ENCODE peak calls at places on chromosomes 12 and 14, in five cellular contexts. R, Q, Z, T and I are unnamed samples.

GRCh38 chr12:59780605-59781135 is 184.8 kb downstream of the SLC16A7 start:
- DNase-seq in T (peak), Z (no peak), R (no peak), Q (no peak), I (no peak)

GRCh38 chr14:77051101-77051500 is 22.6 kb upstream of the IRF2BPL start:
- DNase-seq in T (no peak), Z (no peak), Q (no peak), R (no peak), I (no peak)

GRCh38 chr14:77760381-77761204 is at the start of gene SNW1:
- DNase-seq in T (peak), Z (peak), R (peak), Q (peak), I (peak)

GRCh38 chr14:68549966-68550705 is 242.7 kb downstream of the ZFP36L1 start:
- DNase-seq in R (no peak), T (no peak), Z (no peak), Q (no peak), I (no peak)

GRCh38 chr12:90548595-90548994 is 406.4 kb downstream of the CCER1 start:
- DNase-seq in R (no peak), Z (no peak), T (no peak), Q (no peak), I (no peak)

GRCh38 chr12:53334822-53335221 is 1.3 kb downstream of the SP7 start:
- DNase-seq in Q (no peak), Z (no peak), R (no peak), T (no peak), I (no peak)

GRCh38 chr12:91663331-91663998 is 480.8 kb upstream of the DCN start:
- DNase-seq in Z (peak), T (no peak), R (no peak), Q (no peak), I (no peak)

GRCh38 chr12:70040141-70040540 is 203.1 kb upstream of the CNOT2 start:
- DNase-seq in R (no peak), T (no peak), Z (no peak), Q (no peak), I (no peak)

GRCh38 chr14:38143651-38144505 is 63.8 kb upstream of the SSTR1 start:
- DNase-seq in T (no peak), R (peak), Z (no peak), Q (no peak), I (no peak)

GRCh38 chr14:102821252-102821651 is 44.0 kb downstream of the TRAF3 start:
- DNase-seq in Z (no peak), T (no peak), R (no peak), Q (no peak), I (no peak)

GRCh38 chr14:22767323-22767589 is 768 bp downstream of the OXA1L start:
- DNase-seq in T (no peak), Z (no peak), R (no peak), Q (no peak), I (no peak)

GRCh38 chr14:34161351-34162169 is 210.7 kb upstream of the EGLN3 start:
- DNase-seq in T (no peak), R (no peak), Z (no peak), Q (no peak), I (no peak)

GRCh38 chr12:114751712-114752111 is 67.7 kb upstream of the TBX3 start:
- DNase-seq in R (no peak), Z (no peak), T (no peak), Q (no peak), I (no peak)

GRCh38 chr12:131056626-131057025 is 102.9 kb downstream of the ADGRD1 start:
- DNase-seq in T (no peak), Q (no peak), R (no peak), Z (no peak), I (no peak)

GRCh38 chr14:69008411-69008810 is 29.3 kb upstream of the ACTN1 start:
- DNase-seq in T (no peak), R (no peak), Z (no peak), Q (no peak), I (no peak)

GRCh38 chr14:52068741-52069616 is at the start of gene NID2:
- DNase-seq in R (peak), T (peak), Z (peak), Q (peak), I (peak)